ENCODE peak calls at places on chromosomes 3 and 15, in five cellular contexts. One of them, this sample, is unnamed.

GRCh38 chr15:99818872-99819271 is 85.6 kb upstream of the LYSMD4 start:
- DNase-seq in neural crest cell: no peak
- DNase-seq in head of caudate nucleus: no peak
- DNase-seq in stimulated activated naive CD8-positive, alpha-beta T cell treated with anti-CD3 and anti-CD28 coated beads, Interleukin-15, Interleukin-2, amounts not matched to agents 100 U/mL and 50 U/mL, for 24 hours: no peak
- DNase-seq in hepatocyte: no peak
- DNase-seq in this sample: no peak

GRCh38 chr3:36192901-36193300 is 187.4 kb upstream of the STAC start:
- DNase-seq in head of caudate nucleus: no peak
- DNase-seq in neural crest cell: no peak
- DNase-seq in stimulated activated naive CD8-positive, alpha-beta T cell treated with anti-CD3 and anti-CD28 coated beads, Interleukin-15, Interleukin-2, amounts not matched to agents 100 U/mL and 50 U/mL, for 24 hours: no peak
- DNase-seq in hepatocyte: no peak
- DNase-seq in this sample: no peak

GRCh38 chr3:196003611-196004010 is 78.3 kb downstream of the TFRC start:
- DNase-seq in hepatocyte: no peak
- DNase-seq in stimulated activated naive CD8-positive, alpha-beta T cell treated with anti-CD3 and anti-CD28 coated beads, Interleukin-15, Interleukin-2, amounts not matched to agents 100 U/mL and 50 U/mL, for 24 hours: no peak
- DNase-seq in neural crest cell: no peak
- DNase-seq in head of caudate nucleus: no peak
- DNase-seq in this sample: no peak

GRCh38 chr3:133138017-133138416 is 99.8 kb downstream of the TMEM108 start:
- DNase-seq in head of caudate nucleus: no peak
- DNase-seq in stimulated activated naive CD8-positive, alpha-beta T cell treated with anti-CD3 and anti-CD28 coated beads, Interleukin-15, Interleukin-2, amounts not matched to agents 100 U/mL and 50 U/mL, for 24 hours: no peak
- DNase-seq in neural crest cell: no peak
- DNase-seq in hepatocyte: no peak
- DNase-seq in this sample: no peak

GRCh38 chr3:114455432-114455831 is 161.6 kb downstream of the TIGIT start:
- DNase-seq in hepatocyte: no peak
- DNase-seq in neural crest cell: no peak
- DNase-seq in head of caudate nucleus: peak
- DNase-seq in stimulated activated naive CD8-positive, alpha-beta T cell treated with anti-CD3 and anti-CD28 coated beads, Interleukin-15, Interleukin-2, amounts not matched to agents 100 U/mL and 50 U/mL, for 24 hours: no peak
- DNase-seq in this sample: no peak

GRCh38 chr15:50425219-50425618 is 1.0 kb downstream of the USP8 start:
- DNase-seq in head of caudate nucleus: no peak
- DNase-seq in hepatocyte: no peak
- DNase-seq in stimulated activated naive CD8-positive, alpha-beta T cell treated with anti-CD3 and anti-CD28 coated beads, Interleukin-15, Interleukin-2, amounts not matched to agents 100 U/mL and 50 U/mL, for 24 hours: no peak
- DNase-seq in neural crest cell: no peak
- DNase-seq in this sample: no peak

GRCh38 chr3:75048650-75049049 is 434.2 kb upstream of the CNTN3 start:
- DNase-seq in hepatocyte: no peak
- DNase-seq in head of caudate nucleus: no peak
- DNase-seq in stimulated activated naive CD8-positive, alpha-beta T cell treated with anti-CD3 and anti-CD28 coated beads, Interleukin-15, Interleukin-2, amounts not matched to agents 100 U/mL and 50 U/mL, for 24 hours: no peak
- DNase-seq in neural crest cell: no peak
- DNase-seq in this sample: no peak

GRCh38 chr3:124730920-124731297 is 657 bp downstream of the UMPS start:
- DNase-seq in head of caudate nucleus: no peak
- DNase-seq in stimulated activated naive CD8-positive, alpha-beta T cell treated with anti-CD3 and anti-CD28 coated beads, Interleukin-15, Interleukin-2, amounts not matched to agents 100 U/mL and 50 U/mL, for 24 hours: peak
- DNase-seq in hepatocyte: no peak
- DNase-seq in neural crest cell: no peak
- DNase-seq in this sample: no peak

GRCh38 chr3:156577731-156578130 is 22.8 kb upstream of the SSR3 start:
- DNase-seq in hepatocyte: no peak
- DNase-seq in head of caudate nucleus: no peak
- DNase-seq in stimulated activated naive CD8-positive, alpha-beta T cell treated with anti-CD3 and anti-CD28 coated beads, Interleukin-15, Interleukin-2, amounts not matched to agents 100 U/mL and 50 U/mL, for 24 hours: no peak
- DNase-seq in neural crest cell: no peak
- DNase-seq in this sample: no peak

GRCh38 chr3:194255252-194256039 is 95.7 kb downstream of the CPN2 start:
- DNase-seq in stimulated activated naive CD8-positive, alpha-beta T cell treated with anti-CD3 and anti-CD28 coated beads, Interleukin-15, Interleukin-2, amounts not matched to agents 100 U/mL and 50 U/mL, for 24 hours: peak
- DNase-seq in neural crest cell: no peak
- DNase-seq in head of caudate nucleus: no peak
- DNase-seq in hepatocyte: peak
- DNase-seq in this sample: no peak

GRCh38 chr15:93033434-93034045 is 55.5 kb downstream of the RGMA start:
- DNase-seq in stimulated activated naive CD8-positive, alpha-beta T cell treated with anti-CD3 and anti-CD28 coated beads, Interleukin-15, Interleukin-2, amounts not matched to agents 100 U/mL and 50 U/mL, for 24 hours: no peak
- DNase-seq in neural crest cell: no peak
- DNase-seq in head of caudate nucleus: peak
- DNase-seq in hepatocyte: no peak
- DNase-seq in this sample: no peak

GRCh38 chr15:78671626-78672211 is 30.7 kb upstream of the CHRNB4 start:
- DNase-seq in stimulated activated naive CD8-positive, alpha-beta T cell treated with anti-CD3 and anti-CD28 coated beads, Interleukin-15, Interleukin-2, amounts not matched to agents 100 U/mL and 50 U/mL, for 24 hours: no peak
- DNase-seq in neural crest cell: no peak
- DNase-seq in head of caudate nucleus: peak
- DNase-seq in hepatocyte: no peak
- DNase-seq in this sample: no peak

GRCh38 chr15:75191235-75191634 is 10.4 kb upstream of the C15orf39 start:
- DNase-seq in hepatocyte: no peak
- DNase-seq in head of caudate nucleus: no peak
- DNase-seq in neural crest cell: no peak
- DNase-seq in stimulated activated naive CD8-positive, alpha-beta T cell treated with anti-CD3 and anti-CD28 coated beads, Interleukin-15, Interleukin-2, amounts not matched to agents 100 U/mL and 50 U/mL, for 24 hours: no peak
- DNase-seq in this sample: no peak

GRCh38 chr3:27792869-27793268 is 70.7 kb upstream of the EOMES start:
- DNase-seq in hepatocyte: no peak
- DNase-seq in stimulated activated naive CD8-positive, alpha-beta T cell treated with anti-CD3 and anti-CD28 coated beads, Interleukin-15, Interleukin-2, amounts not matched to agents 100 U/mL and 50 U/mL, for 24 hours: no peak
- DNase-seq in neural crest cell: no peak
- DNase-seq in head of caudate nucleus: no peak
- DNase-seq in this sample: no peak

GRCh38 chr3:185781759-185782158 is 43.1 kb downstream of the IGF2BP2 start:
- DNase-seq in head of caudate nucleus: no peak
- DNase-seq in hepatocyte: no peak
- DNase-seq in stimulated activated naive CD8-positive, alpha-beta T cell treated with anti-CD3 and anti-CD28 coated beads, Interleukin-15, Interleukin-2, amounts not matched to agents 100 U/mL and 50 U/mL, for 24 hours: no peak
- DNase-seq in neural crest cell: no peak
- DNase-seq in this sample: no peak

GRCh38 chr3:172181936-172182708 is 142.7 kb downstream of the FNDC3B start:
- DNase-seq in stimulated activated naive CD8-positive, alpha-beta T cell treated with anti-CD3 and anti-CD28 coated beads, Interleukin-15, Interleukin-2, amounts not matched to agents 100 U/mL and 50 U/mL, for 24 hours: no peak
- DNase-seq in hepatocyte: no peak
- DNase-seq in head of caudate nucleus: no peak
- DNase-seq in neural crest cell: no peak
- DNase-seq in this sample: no peak

GRCh38 chr15:85753261-85753660 is 41.5 kb downstream of the KLHL25 start:
- DNase-seq in neural crest cell: no peak
- DNase-seq in hepatocyte: no peak
- DNase-seq in stimulated activated naive CD8-positive, alpha-beta T cell treated with anti-CD3 and anti-CD28 coated beads, Interleukin-15, Interleukin-2, amounts not matched to agents 100 U/mL and 50 U/mL, for 24 hours: no peak
- DNase-seq in head of caudate nucleus: no peak
- DNase-seq in this sample: no peak

GRCh38 chr3:170429050-170429449 is 10.4 kb downstream of the CLDN11 start:
- DNase-seq in neural crest cell: no peak
- DNase-seq in head of caudate nucleus: no peak
- DNase-seq in hepatocyte: no peak
- DNase-seq in stimulated activated naive CD8-positive, alpha-beta T cell treated with anti-CD3 and anti-CD28 coated beads, Interleukin-15, Interleukin-2, amounts not matched to agents 100 U/mL and 50 U/mL, for 24 hours: no peak
- DNase-seq in this sample: no peak

GRCh38 chr3:126293370-126294082 is 63.7 kb downstream of the KLF15 start:
- DNase-seq in head of caudate nucleus: no peak
- DNase-seq in hepatocyte: peak
- DNase-seq in neural crest cell: no peak
- DNase-seq in stimulated activated naive CD8-positive, alpha-beta T cell treated with anti-CD3 and anti-CD28 coated beads, Interleukin-15, Interleukin-2, amounts not matched to agents 100 U/mL and 50 U/mL, for 24 hours: no peak
- DNase-seq in this sample: no peak

GRCh38 chr3:65412591-65412990 is 626.1 kb downstream of the MAGI1 start:
- DNase-seq in hepatocyte: peak
- DNase-seq in neural crest cell: no peak
- DNase-seq in head of caudate nucleus: no peak
- DNase-seq in stimulated activated naive CD8-positive, alpha-beta T cell treated with anti-CD3 and anti-CD28 coated beads, Interleukin-15, Interleukin-2, amounts not matched to agents 100 U/mL and 50 U/mL, for 24 hours: no peak
- DNase-seq in this sample: no peak

GRCh38 chr15:99324082-99324620 is 72.9 kb downstream of the LRRC28 start:
- DNase-seq in hepatocyte: no peak
- DNase-seq in neural crest cell: no peak
- DNase-seq in head of caudate nucleus: no peak
- DNase-seq in stimulated activated naive CD8-positive, alpha-beta T cell treated with anti-CD3 and anti-CD28 coated beads, Interleukin-15, Interleukin-2, amounts not matched to agents 100 U/mL and 50 U/mL, for 24 hours: peak
- DNase-seq in this sample: no peak

GRCh38 chr3:150329408-150329807 is 78.7 kb upstream of the TSC22D2 start:
- DNase-seq in neural crest cell: no peak
- DNase-seq in head of caudate nucleus: no peak
- DNase-seq in hepatocyte: no peak
- DNase-seq in stimulated activated naive CD8-positive, alpha-beta T cell treated with anti-CD3 and anti-CD28 coated beads, Interleukin-15, Interleukin-2, amounts not matched to agents 100 U/mL and 50 U/mL, for 24 hours: no peak
- DNase-seq in this sample: no peak

GRCh38 chr15:56261854-56262509 is 18.3 kb upstream of the RFX7 start:
- DNase-seq in neural crest cell: no peak
- DNase-seq in hepatocyte: no peak
- DNase-seq in stimulated activated naive CD8-positive, alpha-beta T cell treated with anti-CD3 and anti-CD28 coated beads, Interleukin-15, Interleukin-2, amounts not matched to agents 100 U/mL and 50 U/mL, for 24 hours: no peak
- DNase-seq in head of caudate nucleus: no peak
- DNase-seq in this sample: no peak

GRCh38 chr15:64877435-64877834 is 34.3 kb upstream of the ANKDD1A start:
- DNase-seq in hepatocyte: no peak
- DNase-seq in neural crest cell: no peak
- DNase-seq in stimulated activated naive CD8-positive, alpha-beta T cell treated with anti-CD3 and anti-CD28 coated beads, Interleukin-15, Interleukin-2, amounts not matched to agents 100 U/mL and 50 U/mL, for 24 hours: no peak
- DNase-seq in head of caudate nucleus: no peak
- DNase-seq in this sample: no peak